ENCODE peak calls at places on chromosome 14, in nine cellular contexts. T is sigmoid colon, P is transverse colon, Z is HepG2, G is suprapubic skin, N is H1, A is ovary, U is A549, F is K562. K is an unnamed sample.

GRCh38 chr14:103138483-103139370 is 15.5 kb downstream of the TNFAIP2 start:
- DNase-seq in U (no peak), N (peak), A (peak), P (no peak), T (no peak), Z (no peak), F (no peak), G (peak), K (no peak)

GRCh38 chr14:68979722-68980552 is 835 bp upstream of the ACTN1 start:
- DNase-seq in U (peak), G (peak), T (peak), F (peak), A (peak), Z (no peak), P (peak), N (peak), K (no peak)

GRCh38 chr14:102870246-102870645 is 52.2 kb upstream of the AMN start:
- DNase-seq in A (no peak), Z (no peak), T (no peak), G (no peak), P (no peak), F (no peak), N (no peak), U (no peak), K (no peak)

GRCh38 chr14:53950031-53950793 is 6.4 kb downstream of the BMP4 start:
- DNase-seq in G (no peak), A (no peak), U (no peak), Z (no peak), F (no peak), T (no peak), P (no peak), N (no peak), K (no peak)

GRCh38 chr14:72545411-72546311 is 348.2 kb downstream of the DPF3 start:
- DNase-seq in P (no peak), Z (no peak), A (no peak), U (no peak), N (no peak), F (no peak), T (no peak), G (no peak), K (no peak)

GRCh38 chr14:75428230-75429104 is 645 bp downstream of the JDP2 start:
- DNase-seq in G (peak), A (peak), Z (no peak), N (no peak), U (no peak), F (peak), T (peak), P (peak), K (no peak)

GRCh38 chr14:70567791-70568190 is 32.7 kb downstream of the MED6 start:
- DNase-seq in P (no peak), T (no peak), U (peak), Z (peak), F (peak), A (no peak), N (peak), G (no peak), K (no peak)

GRCh38 chr14:91253795-91254323 is 9.4 kb upstream of the GPR68 start:
- DNase-seq in F (no peak), N (peak), A (no peak), T (no peak), Z (no peak), P (no peak), U (no peak), G (no peak), K (no peak)

GRCh38 chr14:29222671-29223268 is 456.2 kb downstream of the FOXG1 start:
- DNase-seq in T (no peak), U (peak), F (no peak), G (no peak), P (no peak), N (no peak), Z (peak), A (peak), K (no peak)

GRCh38 chr14:83007641-83008237 is 1474.1 kb upstream of the SEL1L start:
- DNase-seq in A (no peak), U (no peak), Z (no peak), G (no peak), F (no peak), N (no peak), P (no peak), T (no peak), K (no peak)

GRCh38 chr14:34257505-34257904 is 204.5 kb downstream of the SPTSSA start:
- DNase-seq in N (no peak), T (no peak), U (no peak), Z (no peak), G (no peak), P (no peak), A (no peak), F (no peak), K (no peak)

GRCh38 chr14:51879170-51879569 is 18.8 kb downstream of the GNG2 start:
- DNase-seq in P (no peak), A (no peak), T (no peak), F (no peak), U (no peak), G (no peak), N (no peak), Z (peak), K (no peak)

GRCh38 chr14:76011959-76012802 is 26.6 kb downstream of the IFT43 start:
- DNase-seq in A (peak), F (no peak), U (no peak), Z (no peak), G (no peak), P (no peak), N (peak), T (peak), K (no peak)

GRCh38 chr14:68627868-68628604 is 164.8 kb downstream of the ZFP36L1 start:
- DNase-seq in F (no peak), A (no peak), U (no peak), P (peak), G (no peak), Z (no peak), T (no peak), N (peak), K (no peak)

GRCh38 chr14:32939254-32940065 is 781 bp downstream of the NPAS3 start:
- DNase-seq in T (peak), Z (no peak), U (no peak), F (no peak), G (peak), N (peak), A (peak), P (peak), K (peak)

GRCh38 chr14:74257078-74257987 is 18.1 kb downstream of the VSX2 start:
- DNase-seq in F (peak), N (peak), T (no peak), U (peak), G (peak), A (peak), P (peak), Z (no peak), K (peak)

GRCh38 chr14:61866932-61867920 is 105.0 kb downstream of the SNAPC1 start:
- DNase-seq in P (no peak), U (peak), T (no peak), F (no peak), Z (no peak), N (no peak), A (no peak), G (no peak), K (no peak)

GRCh38 chr14:77177623-77178185 is 3.9 kb upstream of the TMEM63C start:
- DNase-seq in G (no peak), U (peak), P (no peak), T (no peak), Z (no peak), N (no peak), A (no peak), F (no peak), K (no peak)

GRCh38 chr14:58501214-58501816 is 73.8 kb downstream of the KIAA0586 start:
- DNase-seq in U (peak), P (no peak), Z (peak), F (peak), T (no peak), A (peak), N (no peak), G (no peak), K (no peak)

GRCh38 chr14:51289169-51289568 is 49.1 kb downstream of the TMX1 start:
- DNase-seq in A (no peak), T (no peak), P (no peak), G (no peak), Z (no peak), N (no peak), F (no peak), U (no peak), K (no peak)

GRCh38 chr14:105275267-105275946 is 25.4 kb downstream of the BRF1 start:
- DNase-seq in A (no peak), N (no peak), T (no peak), G (no peak), F (no peak), Z (no peak), P (no peak), U (no peak), K (peak)

GRCh38 chr14:74956280-74957072 is 1.1 kb upstream of the PGF start:
- DNase-seq in G (no peak), U (no peak), F (no peak), P (no peak), N (no peak), T (no peak), A (no peak), Z (no peak), K (no peak)

GRCh38 chr14:35088514-35088913 is 33.3 kb downstream of the PPP2R3C start:
- DNase-seq in N (no peak), P (no peak), Z (no peak), G (no peak), T (no peak), U (no peak), F (no peak), A (no peak), K (no peak)

GRCh38 chr14:62745496-62745895 is 299.8 kb downstream of the KCNH5 start:
- DNase-seq in A (no peak), N (no peak), G (no peak), F (no peak), Z (no peak), P (no peak), T (no peak), U (no peak), K (no peak)

GRCh38 chr14:101293609-101294008 is 267.7 kb upstream of the DIO3 start:
- DNase-seq in F (no peak), G (no peak), A (no peak), T (no peak), Z (no peak), P (no peak), N (no peak), U (no peak), K (no peak)

GRCh38 chr14:67820428-67820881 is 876 bp downstream of the RAD51B start:
- DNase-seq in A (no peak), F (peak), T (no peak), P (peak), G (no peak), U (peak), Z (peak), N (no peak), K (no peak)

GRCh38 chr14:82595466-82595865 is 1061.8 kb upstream of the SEL1L start:
- DNase-seq in P (no peak), G (no peak), T (no peak), Z (no peak), F (no peak), A (no peak), U (no peak), N (no peak), K (no peak)

GRCh38 chr14:77225254-77225653 is 43.7 kb downstream of the TMEM63C start:
- DNase-seq in Z (no peak), G (no peak), F (no peak), A (no peak), N (no peak), T (no peak), U (no peak), P (no peak), K (no peak)

GRCh38 chr14:49424436-49425331 is 161.5 kb downstream of the RPS29 start:
- DNase-seq in P (no peak), A (no peak), F (no peak), N (no peak), Z (no peak), T (no peak), U (peak), G (no peak), K (no peak)

GRCh38 chr14:62711351-62712023 is 333.8 kb downstream of the KCNH5 start:
- DNase-seq in N (no peak), U (no peak), T (no peak), F (no peak), A (no peak), P (no peak), G (no peak), Z (no peak), K (no peak)

GRCh38 chr14:78207414-78207813 is 37.2 kb downstream of the NRXN3 start:
- DNase-seq in Z (no peak), G (no peak), F (no peak), N (no peak), U (no peak), T (no peak), P (no peak), A (no peak), K (no peak)

GRCh38 chr14:100582496-100583165 is 4.6 kb downstream of the BEGAIN start:
- DNase-seq in Z (no peak), G (peak), P (no peak), T (peak), A (peak), F (no peak), N (no peak), U (no peak), K (no peak)

GRCh38 chr14:69152181-69152943 is 557 bp downstream of the DCAF5 start:
- DNase-seq in U (peak), A (peak), N (peak), F (peak), P (peak), T (no peak), Z (peak), G (peak), K (no peak)

GRCh38 chr14:101018561-101019290 is 115.2 kb upstream of the RTL1 start:
- DNase-seq in N (peak), G (peak), F (no peak), P (peak), Z (no peak), U (no peak), A (peak), T (peak), K (no peak)

GRCh38 chr14:69093551-69094421 is 59.1 kb downstream of the DCAF5 start:
- DNase-seq in P (no peak), U (no peak), F (no peak), G (no peak), T (no peak), Z (peak), A (no peak), N (no peak), K (no peak)

GRCh38 chr14:74601982-74602381 is 10.1 kb downstream of the LTBP2 start:
- DNase-seq in P (no peak), F (peak), A (no peak), U (no peak), Z (no peak), G (no peak), T (no peak), N (no peak), K (no peak)

GRCh38 chr14:87115234-87115633 is 877.7 kb downstream of the GALC start:
- DNase-seq in U (no peak), N (no peak), A (no peak), T (no peak), F (no peak), G (no peak), P (no peak), Z (no peak), K (no peak)

DNA sequence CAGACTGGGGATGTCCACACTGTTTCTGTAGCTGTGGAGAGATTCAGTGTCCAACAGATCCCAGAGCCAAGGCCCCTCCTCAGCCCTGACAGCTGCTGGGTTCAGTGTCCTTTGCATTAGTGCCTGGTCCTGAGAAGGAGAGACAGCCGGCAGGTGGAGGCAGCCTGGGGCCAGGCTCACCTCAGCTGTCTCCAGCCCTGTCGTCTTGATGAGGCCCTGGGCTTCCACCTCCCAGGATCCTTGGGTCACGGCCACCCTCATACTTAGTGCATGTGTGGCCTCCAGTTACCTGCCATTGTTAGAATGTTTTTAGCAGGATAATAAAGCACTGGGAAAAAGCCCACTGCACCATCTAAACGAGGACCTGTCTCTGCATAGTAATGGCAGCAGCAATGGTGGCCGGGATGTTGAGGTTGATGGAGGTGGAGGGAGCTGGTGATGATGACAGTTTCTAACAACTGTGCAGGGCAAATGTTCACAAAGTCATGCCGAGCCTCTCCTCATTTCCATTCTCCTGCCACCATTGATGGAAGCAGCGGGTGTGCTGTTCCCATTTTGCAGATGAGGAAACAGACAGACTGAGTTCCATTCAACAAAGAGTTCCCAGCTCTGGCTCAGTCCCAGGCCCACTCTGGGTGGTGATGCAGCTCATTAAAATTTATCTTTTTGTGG is 17.7 kb downstream of the ASB2 start:
- DNase-seq in A (no peak), G (no peak), F (no peak), P (no peak), T (no peak), Z (no peak), U (no peak), N (no peak), K (no peak)
- H3K27ac ChIP-seq in A (no peak), G (no peak), F (no peak), P (peak), T (peak), Z (peak), U (peak), N (no peak), K (no peak)

GRCh38 chr14:93220509-93220908 is 13.5 kb downstream of the UBR7 start:
- DNase-seq in Z (no peak), N (no peak), F (no peak), G (no peak), U (no peak), P (no peak), T (no peak), A (no peak), K (no peak)

GRCh38 chr14:93214598-93214997 is 7.5 kb downstream of the UBR7 start:
- DNase-seq in P (no peak), Z (no peak), F (no peak), N (no peak), T (no peak), U (no peak), A (no peak), G (no peak), K (no peak)

GRCh38 chr14:93223565-93223964 is 16.5 kb downstream of the UBR7 start:
- DNase-seq in N (no peak), Z (no peak), A (no peak), G (no peak), U (no peak), F (no peak), P (no peak), T (no peak), K (no peak)

GRCh38 chr14:93219103-93219726 is 12.2 kb downstream of the UBR7 start:
- DNase-seq in N (no peak), Z (peak), G (no peak), U (peak), A (no peak), T (no peak), F (no peak), P (peak), K (no peak)
- TF ChIP-seq EP300 in N (no peak), Z (no peak), G (no peak), U (no peak), A (no peak), T (no peak), F (no peak), P (no peak), K (no peak)

GRCh38 chr14:22524105-22524783 is 64.8 kb downstream of the DAD1 start:
- DNase-seq in F (no peak), U (no peak), Z (no peak), T (no peak), N (no peak), A (no peak), P (no peak), G (no peak), K (no peak)
- H3K27ac ChIP-seq in F (no peak), U (no peak), Z (no peak), T (peak), N (no peak), A (no peak), P (no peak), G (no peak), K (no peak)

GRCh38 chr14:96138241-96138640 is 66.4 kb upstream of the BDKRB2 start:
- DNase-seq in U (no peak), P (no peak), F (no peak), T (no peak), N (no peak), G (no peak), A (no peak), Z (no peak), K (no peak)

GRCh38 chr14:96140964-96141363 is 63.7 kb upstream of the BDKRB2 start:
- DNase-seq in G (no peak), T (no peak), F (no peak), P (no peak), Z (no peak), N (no peak), U (no peak), A (no peak), K (no peak)

GRCh38 chr14:96139169-96139568 is 65.5 kb upstream of the BDKRB2 start:
- DNase-seq in N (no peak), U (no peak), G (no peak), F (no peak), A (no peak), T (no peak), Z (no peak), P (no peak), K (no peak)

GRCh38 chr14:96136361-96136760 is 68.3 kb upstream of the BDKRB2 start:
- DNase-seq in U (peak), P (no peak), G (no peak), Z (no peak), N (no peak), T (no peak), F (no peak), A (no peak), K (no peak)

GRCh38 chr14:96139879-96140278 is 64.8 kb upstream of the BDKRB2 start:
- DNase-seq in U (no peak), P (no peak), F (no peak), T (no peak), Z (no peak), N (no peak), G (no peak), A (no peak), K (no peak)
- TF ChIP-seq EP300 in U (no peak), P (no peak), F (no peak), T (no peak), Z (no peak), N (no peak), G (no peak), A (no peak), K (no peak)

GRCh38 chr14:55458800-55459577 is 18.6 kb upstream of the TBPL2 start:
- DNase-seq in F (no peak), N (no peak), A (no peak), P (no peak), G (no peak), T (no peak), U (no peak), Z (no peak), K (no peak)
- H3K27ac ChIP-seq in F (no peak), N (no peak), A (no peak), P (no peak), G (no peak), T (no peak), U (no peak), Z (no peak), K (no peak)

DNA sequence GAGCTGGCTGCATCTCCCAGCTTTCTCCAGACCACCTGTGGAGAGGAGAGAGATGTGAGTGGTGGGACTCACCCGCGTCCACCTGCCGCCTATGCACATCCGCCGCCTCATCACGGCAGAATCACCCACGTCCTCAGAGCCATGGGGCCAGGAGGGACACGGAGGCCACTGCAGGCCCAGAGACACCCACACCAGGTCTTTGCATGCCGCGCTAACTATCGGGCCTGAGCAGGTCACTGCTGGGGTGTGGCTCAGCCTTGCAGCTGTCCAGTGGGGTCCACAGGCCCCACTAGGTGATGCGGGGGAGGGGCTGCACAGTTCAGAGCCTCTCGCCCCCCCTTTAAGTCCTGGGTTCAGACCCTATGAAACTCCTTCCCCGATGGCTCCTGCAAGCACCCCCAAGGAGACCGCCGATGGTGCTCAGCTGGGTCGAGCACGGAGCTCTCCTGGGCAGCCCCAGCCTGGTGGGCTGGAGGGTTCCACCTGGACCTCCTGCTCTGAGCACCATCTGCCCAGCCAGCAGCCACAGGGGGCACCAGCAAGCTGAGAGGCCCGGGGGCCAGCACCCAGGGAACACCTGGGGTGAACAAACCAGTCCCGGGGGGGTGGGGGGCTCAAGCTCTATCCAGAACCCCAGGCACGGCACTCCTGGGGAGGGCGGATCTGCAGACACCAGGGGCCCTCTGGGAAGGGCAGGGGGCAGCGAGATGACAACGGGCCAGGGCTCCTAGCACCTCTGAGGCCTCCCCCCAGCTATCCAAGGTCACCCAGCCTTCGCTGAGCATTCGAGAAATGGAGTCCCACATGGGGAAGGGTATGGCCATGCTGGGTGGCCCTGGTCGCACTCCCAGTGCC is 34.3 kb downstream of the CCNK start:
- DNase-seq in U (no peak), F (no peak), N (no peak), T (no peak), A (no peak), P (no peak), G (peak), Z (no peak), K (no peak)
- TF ChIP-seq EP300 in U (no peak), F (no peak), N (no peak), T (no peak), A (no peak), P (no peak), G (no peak), Z (no peak), K (no peak)

K was measured in tibial nerve.